ENCODE peak calls at places on chromosomes 11 and 22, in six cellular contexts. K is body of pancreas, U is spleen, E is HCT116, F is A549, S is ovary. Z is an unnamed sample. For H3K4me1, the result is how much of the 10 kb centered on the place peaks cover.

GRCh38 chr11:113781682-113782081 is 2.1 kb downstream of the CLDN25 start:
- DNase-seq in U (no peak), E (no peak), K (no peak), S (no peak), F (no peak), Z (no peak)

GRCh38 chr22:46977656-46978343 is 215.3 kb downstream of the TBC1D22A start:
- DNase-seq in E (no peak), F (no peak), U (no peak), K (no peak), S (no peak), Z (no peak)

GRCh38 chr11:74681686-74682651 is 49.3 kb downstream of the CHRDL2 start:
- DNase-seq in F (no peak), E (no peak), U (peak), S (peak), K (peak), Z (no peak)

GRCh38 chr22:29842740-29843139 is 4.7 kb upstream of the ASCC2 start:
- DNase-seq in U (no peak), F (peak), K (no peak), E (no peak), S (no peak), Z (no peak)

GRCh38 chr22:21947040-21948014 is 5.3 kb downstream of the PPM1F start:
- DNase-seq in F (no peak), K (no peak), S (no peak), E (no peak), U (peak), Z (no peak)

GRCh38 chr22:20091690-20092476 is 11.8 kb downstream of the DGCR8 start:
- DNase-seq in E (no peak), F (no peak), K (no peak), S (no peak), U (peak), Z (no peak)

GRCh38 chr11:16292167-16292859 is 64.0 kb downstream of the SOX6 start:
- DNase-seq in S (no peak), U (no peak), E (no peak), K (no peak), F (no peak), Z (no peak)

GRCh38 chr22:32541481-32541880 is 66.9 kb downstream of the FBXO7 start:
- DNase-seq in K (no peak), U (peak), S (no peak), E (no peak), F (no peak), Z (no peak)

GRCh38 chr22:24315367-24315781 is 44.7 kb downstream of the SPECC1L start:
- DNase-seq in E (no peak), S (no peak), F (no peak), U (no peak), K (no peak), Z (no peak)

GRCh38 chr11:43548921-43549320 is 131.6 kb upstream of the HSD17B12 start:
- DNase-seq in U (no peak), E (no peak), K (no peak), F (no peak), S (no peak), Z (peak)

GRCh38 chr11:77196961-77197360 is 68.9 kb downstream of the MYO7A start:
- DNase-seq in F (no peak), E (no peak), U (peak), K (no peak), S (peak), Z (no peak)

GRCh38 chr22:45891471-45891995 is 85.4 kb downstream of the WNT7B start:
- DNase-seq in U (peak), E (no peak), K (no peak), F (no peak), S (no peak), Z (no peak)

GRCh38 chr11:93541884-93542752 is 1.1 kb downstream of the SMCO4 start:
- DNase-seq in K (peak), E (no peak), S (peak), F (peak), U (peak), Z (peak)

GRCh38 chr11:134533511-134533910 is 121.5 kb upstream of the B3GAT1 start:
- DNase-seq in K (no peak), U (no peak), E (no peak), S (no peak), F (no peak), Z (peak)

GRCh38 chr11:94837317-94837716 is 69.2 kb downstream of the AMOTL1 start:
- DNase-seq in S (no peak), E (no peak), F (no peak), U (no peak), K (no peak), Z (no peak)

GRCh38 chr11:8167796-8168195 is 1.0 kb downstream of the RIC3 start:
- DNase-seq in K (no peak), F (no peak), U (no peak), E (no peak), S (no peak), Z (no peak)

GRCh38 chr11:80383655-80384054 is 942.8 kb upstream of the TENM4 start:
- DNase-seq in K (no peak), U (no peak), F (no peak), S (no peak), E (no peak), Z (no peak)

GRCh38 chr11:129840236-129840635 is 24.6 kb downstream of the TMEM45B start:
- DNase-seq in U (no peak), F (no peak), K (no peak), S (no peak), E (no peak), Z (no peak)

GRCh38 chr11:50032574-50032973 is at the start of gene OR4C45:
- DNase-seq in E (no peak), K (no peak), F (no peak), S (no peak), U (no peak), Z (no peak)

GRCh38 chr11:64253043-64253442 is 1.7 kb downstream of the PLCB3 start:
- DNase-seq in K (no peak), S (no peak), E (no peak), F (no peak), U (no peak), Z (no peak)

GRCh38 chr11:134949121-134949591 is 537.1 kb upstream of the B3GAT1 start:
- DNase-seq in F (no peak), K (no peak), S (no peak), U (no peak), E (peak), Z (no peak)

GRCh38 chr11:126790550-126790981 is 210.0 kb downstream of the KIRREL3 start:
- DNase-seq in S (no peak), E (no peak), U (no peak), F (no peak), K (no peak), Z (no peak)

GRCh38 chr11:15843309-15843857 is 513.0 kb downstream of the SOX6 start:
- DNase-seq in S (no peak), K (peak), U (no peak), E (no peak), F (no peak), Z (peak)

GRCh38 chr22:22703715-22704114 is 59.3 kb downstream of the GGTLC2 start:
- DNase-seq in K (no peak), U (no peak), E (no peak), F (peak), S (no peak), Z (no peak)

GRCh38 chr11:11442791-11443190 is 89.7 kb upstream of the CSNK2A3 start:
- DNase-seq in E (no peak), S (no peak), F (no peak), K (no peak), U (no peak), Z (peak)

GRCh38 chr22:24207264-24208011 is 26.2 kb downstream of the SUSD2 start:
- DNase-seq in U (no peak), E (no peak), F (no peak), S (no peak), K (no peak), Z (no peak)

GRCh38 chr11:80239217-80239616 is 798.4 kb upstream of the TENM4 start:
- DNase-seq in S (peak), U (no peak), E (no peak), F (no peak), K (no peak), Z (peak)

GRCh38 chr11:77602385-77603105 is 12.8 kb downstream of the AQP11 start:
- DNase-seq in S (no peak), K (no peak), E (no peak), U (no peak), F (peak), Z (no peak)

GRCh38 chr11:134725211-134725610 is 313.2 kb upstream of the B3GAT1 start:
- DNase-seq in K (no peak), F (no peak), S (no peak), E (no peak), U (peak), Z (no peak)

GRCh38 chr11:124897681-124898680 is at the start of gene ROBO4:
- DNase-seq in U (peak), S (no peak), K (no peak), E (peak), F (no peak), Z (no peak)

GRCh38 chr22:25698986-25699385 is 43.0 kb upstream of the MYO18B start:
- DNase-seq in F (no peak), E (no peak), U (no peak), K (no peak), S (no peak), Z (no peak)

GRCh38 chr22:23453277-23453676 is 126.8 kb downstream of the IGLL1 start:
- DNase-seq in E (no peak), S (no peak), F (no peak), K (no peak), U (no peak), Z (no peak)

GRCh38 chr22:30314918-30315317 is 11.8 kb downstream of the TBC1D10A start:
- DNase-seq in E (no peak), K (no peak), S (no peak), F (no peak), U (no peak), Z (no peak)

GRCh38 chr11:704799-705645 is 1.0 kb upstream of the EPS8L2 start:
- DNase-seq in S (peak), F (peak), E (no peak), K (peak), U (peak), Z (no peak)

GRCh38 chr22:20858615-20859416 is at the start of the genes PI4KA and SNAP29:
- DNase-seq in F (peak), K (peak), E (peak), S (peak), U (peak), Z (peak)

GRCh38 chr22:39090426-39091064 is 6.5 kb upstream of the APOBEC3H start:
- DNase-seq in E (no peak), U (peak), K (peak), S (no peak), F (no peak), Z (no peak)

GRCh38 chr11:118180300-118180703 is 3.9 kb upstream of the SCN2B start:
- DNase-seq in K (peak), F (no peak), E (peak), S (peak), U (no peak), Z (peak)

GRCh38 chr11:70891844-70892380 is 360.5 kb downstream of the SHANK2 start:
- DNase-seq in U (peak), K (no peak), S (no peak), F (no peak), E (no peak), Z (no peak)

GRCh38 chr11:18368236-18368635 is 26.1 kb upstream of the LDHA start:
- DNase-seq in K (no peak), F (no peak), U (no peak), E (no peak), S (no peak), Z (no peak)
- H3K4me3 ChIP-seq in K (no peak), F (no peak), U (no peak), E (no peak), S (no peak), Z (no peak)

GRCh38 chr11:2700415-2701211 is 819 bp upstream of the KCNQ1OT1 start:
- DNase-seq in U (peak), K (peak), S (peak), E (no peak), F (peak), Z (peak)
- TF ChIP-seq POLR2A in U (no peak), K (no peak), S (no peak), E (no peak), F (no peak), Z (no peak)

GRCh38 chr11:65817815-65818680 is 15.7 kb upstream of the SNX32 start:
- DNase-seq in S (peak), E (peak), K (peak), F (peak), U (peak), Z (peak)
- H3K4me1 ChIP-seq in S (under half), E (under half), K (under half), F (under half), U (under half), Z (under half)

DNA sequence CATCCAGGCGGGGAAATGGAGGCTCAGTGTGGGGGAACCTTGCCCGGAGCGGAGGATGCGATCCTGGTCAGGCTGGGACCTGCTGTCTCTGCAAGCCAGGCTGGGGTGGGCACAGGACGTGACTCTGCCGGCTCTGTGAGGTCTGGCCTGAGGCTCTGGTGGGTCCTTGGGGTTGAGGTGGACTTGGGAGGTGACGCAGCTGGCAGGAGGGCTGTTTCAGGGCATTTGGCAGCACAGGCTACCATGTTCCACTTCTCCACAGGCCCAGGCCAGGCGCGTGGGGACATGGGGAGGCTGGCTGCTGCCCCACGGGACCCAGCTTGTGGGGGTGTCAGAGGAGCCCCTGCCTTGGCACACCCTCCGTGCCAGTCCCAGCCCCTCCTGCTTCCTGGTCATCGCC is 1199.7 kb downstream of the BRD1 start:
- DNase-seq in K (no peak), S (no peak), F (no peak), E (no peak), U (no peak), Z (no peak)
- H3K4me3 ChIP-seq in K (no peak), S (no peak), F (no peak), E (no peak), U (no peak), Z (no peak)

GRCh38 chr22:17919276-17920144 is 104.9 kb downstream of the MICAL3 start:
- DNase-seq in S (no peak), K (no peak), F (no peak), E (no peak), U (no peak), Z (no peak)

GRCh38 chr22:17920992-17921650 is 103.2 kb downstream of the MICAL3 start:
- DNase-seq in K (no peak), F (no peak), E (no peak), U (no peak), S (no peak), Z (no peak)

GRCh38 chr22:17921871-17922821 is 102.2 kb downstream of the MICAL3 start:
- DNase-seq in S (no peak), K (no peak), F (no peak), U (no peak), E (no peak), Z (no peak)

GRCh38 chr22:17918840-17919239 is 105.5 kb downstream of the MICAL3 start:
- DNase-seq in S (no peak), F (no peak), K (no peak), U (no peak), E (no peak), Z (no peak)

GRCh38 chr22:17920145-17920605 is 104.2 kb downstream of the MICAL3 start:
- DNase-seq in S (peak), K (peak), E (no peak), F (no peak), U (peak), Z (peak)
- TF ChIP-seq POLR2A in S (no peak), K (no peak), E (no peak), F (no peak), U (no peak), Z (no peak)

Z was measured in testis.